ENCODE peak calls at places on chromosomes 4 and X, in six cellular contexts. N is amniotic epithelial cell, Y is NCI-H1105, M is endothelial cell, H is GM23338, A is fibroblast of mammary gland. X is an unnamed sample.

GRCh38 chr4:74283614-74284013 is 24.7 kb upstream of the EPGN start:
- DNase-seq in Y (no peak), H (no peak), A (peak), N (peak), M (no peak), X (no peak)

GRCh38 chr4:158176108-158176507 is 3.3 kb upstream of the GASK1B start:
- DNase-seq in Y (no peak), A (peak), H (no peak), N (peak), M (no peak), X (no peak)

GRCh38 chr4:152970102-152970820 is 34.1 kb downstream of the FHDC1 start:
- DNase-seq in A (peak), Y (no peak), M (no peak), N (peak), H (no peak), X (no peak)

GRCh38 chr4:141410839-141411238 is 190.1 kb downstream of the ZNF330 start:
- DNase-seq in N (peak), H (no peak), Y (no peak), A (no peak), M (no peak), X (no peak)

GRCh38 chrX:102599084-102599949 is at the start of gene ARMCX5:
- DNase-seq in N (peak), Y (peak), H (peak), A (peak), M (peak), X (peak)

GRCh38 chrX:134694333-134694925 is 36.2 kb upstream of the PLAC1 start:
- DNase-seq in M (no peak), Y (no peak), N (no peak), H (no peak), A (no peak), X (no peak)

GRCh38 chrX:144681501-144681900 is 565.8 kb upstream of the SPANXN1 start:
- DNase-seq in H (no peak), N (no peak), A (peak), M (no peak), Y (no peak), X (no peak)

GRCh38 chr4:158462611-158463010 is 59.1 kb upstream of the RXFP1 start:
- DNase-seq in H (no peak), N (no peak), M (no peak), A (no peak), Y (no peak), X (no peak)

GRCh38 chrX:22526339-22526738 is 253.6 kb downstream of the CBLL2 start:
- DNase-seq in Y (no peak), H (no peak), A (peak), M (no peak), N (peak), X (no peak)

GRCh38 chrX:30875957-30876356 is 13.1 kb downstream of the TAB3 start:
- DNase-seq in Y (no peak), N (peak), H (no peak), M (no peak), A (peak), X (no peak)

GRCh38 chr4:177403746-177404145 is 38.5 kb downstream of the AGA start:
- DNase-seq in N (peak), M (no peak), A (no peak), Y (no peak), H (no peak), X (no peak)

GRCh38 chr4:6369924-6370645 is 100.4 kb downstream of the WFS1 start:
- DNase-seq in N (no peak), Y (no peak), A (no peak), M (no peak), H (peak), X (peak)

GRCh38 chr4:153651041-153651960 is 32.8 kb upstream of the TLR2 start:
- DNase-seq in N (no peak), A (peak), Y (no peak), M (no peak), H (no peak), X (no peak)

GRCh38 chr4:132763465-132763864 is 385.6 kb upstream of the PCDH10 start:
- DNase-seq in M (no peak), A (no peak), N (no peak), H (no peak), Y (no peak), X (no peak)

GRCh38 chr4:89111833-89112563 is 665 bp downstream of the TIGD2 start:
- DNase-seq in A (peak), H (peak), M (peak), N (peak), Y (peak), X (no peak)

GRCh38 chr4:37188100-37188499 is 56.4 kb upstream of the NWD2 start:
- DNase-seq in M (no peak), N (no peak), A (no peak), H (peak), Y (no peak), X (peak)

GRCh38 chr4:170271723-170272122 is 182.0 kb upstream of the AADAT start:
- DNase-seq in A (no peak), Y (no peak), N (peak), H (no peak), M (no peak), X (no peak)

GRCh38 chrX:370244-370962 is 16.3 kb downstream of the PPP2R3B start:
- DNase-seq in Y (no peak), N (no peak), M (no peak), H (peak), A (no peak), X (no peak)

GRCh38 chr4:104868942-104869341 is 277.7 kb upstream of the TET2 start:
- DNase-seq in Y (no peak), A (no peak), N (no peak), H (no peak), M (no peak), X (no peak)

GRCh38 chr4:86441175-86441960 is 81.5 kb upstream of the MAPK10 start:
- DNase-seq in A (peak), M (no peak), N (peak), Y (no peak), H (peak), X (no peak)

GRCh38 chrX:120668357-120668756 is 38.5 kb upstream of the C1GALT1C1 start:
- DNase-seq in H (no peak), A (peak), N (no peak), M (no peak), Y (no peak), X (no peak)

GRCh38 chrX:15973299-15973698 is 118.7 kb upstream of the AP1S2 start:
- DNase-seq in H (peak), M (peak), A (peak), N (peak), Y (no peak), X (peak)

GRCh38 chr4:5970381-5971076 is 47.7 kb downstream of the C4orf50 start:
- DNase-seq in N (no peak), H (no peak), Y (no peak), A (no peak), M (no peak), X (no peak)

GRCh38 chrX:129759576-129760061 is 20.1 kb upstream of the SASH3 start:
- DNase-seq in M (no peak), A (peak), Y (no peak), H (peak), N (peak), X (no peak)

GRCh38 chr4:154332681-154333421 is 158.7 kb downstream of the DCHS2 start:
- DNase-seq in M (peak), H (peak), Y (peak), A (peak), N (peak), X (peak)

GRCh38 chrX:47637546-47638195 is 7.9 kb upstream of the CFP start:
- DNase-seq in M (no peak), H (peak), Y (no peak), N (peak), A (no peak), X (peak)

GRCh38 chr4:88523325-88524129 is at the start of gene PYURF:
- DNase-seq in Y (peak), M (peak), H (peak), A (peak), N (peak), X (peak)

GRCh38 chr4:7155611-7156071 is 36.7 kb upstream of the SORCS2 start:
- DNase-seq in M (no peak), Y (no peak), N (peak), H (no peak), A (peak), X (peak)

GRCh38 chrX:16653424-16653823 is 3.5 kb downstream of the S100G start:
- DNase-seq in Y (no peak), H (no peak), A (peak), N (no peak), M (no peak), X (no peak)

GRCh38 chr4:100087743-100088142 is 102.5 kb downstream of the DDIT4L start:
- DNase-seq in A (peak), N (no peak), M (no peak), Y (no peak), H (no peak), X (no peak)

GRCh38 chr4:20544645-20545044 is 155.6 kb upstream of the PACRGL start:
- DNase-seq in N (peak), M (no peak), A (peak), Y (no peak), H (peak), X (no peak)

GRCh38 chr4:156594619-156595018 is 377.0 kb downstream of the PDGFC start:
- DNase-seq in Y (peak), M (no peak), N (peak), H (no peak), A (no peak), X (no peak)

GRCh38 chrX:124229374-124229773 is 103.1 kb upstream of the TEX13D start:
- DNase-seq in N (no peak), Y (no peak), M (no peak), A (no peak), H (peak), X (no peak)

GRCh38 chrX:129318375-129318774 is 204.9 kb downstream of the SMARCA1 start:
- DNase-seq in A (peak), M (peak), Y (no peak), N (peak), H (peak), X (no peak)

GRCh38 chr4:108140328-108140727 is 28.4 kb downstream of the LEF1 start:
- DNase-seq in M (no peak), Y (no peak), N (no peak), A (no peak), H (no peak), X (no peak)

GRCh38 chr4:3321295-3321889 is 28.6 kb downstream of the RGS12 start:
- DNase-seq in Y (no peak), H (no peak), A (peak), N (peak), M (no peak), X (no peak)

X was measured in H9.